ENCODE peak calls at places on chromosomes 4 and X, in eight cellular contexts. C is cardiac muscle cell, O is mesothelial cell of epicardium, Q is right lobe of liver, H is fibroblast of lung, F is astrocyte of the cerebellum, A is neural crest cell, S is brain microvascular endothelial cell. J is an unnamed sample.

GRCh38 chr4:30792616-30793015 is 72.4 kb downstream of the PCDH7 start:
- DNase-seq in C (no peak), O (no peak), Q (no peak), H (peak; percentile 70), F (no peak), A (no peak), S (no peak), J (no peak)

GRCh38 chr4:189785257-189785656 is 155.4 kb upstream of the FRG1 start:
- DNase-seq in C (no peak), O (no peak), Q (no peak), H (no peak), F (no peak), A (no peak), S (no peak), J (no peak)

GRCh38 chrX:21885568-21885967 is 29.8 kb downstream of the YY2 start:
- DNase-seq in C (peak; percentile 61), O (no peak), Q (no peak), H (peak; percentile 69), F (peak; percentile 5), A (no peak), S (peak; percentile 39), J (no peak)

GRCh38 chr4:186887211-186887785 is 163.6 kb upstream of the FAT1 start:
- DNase-seq in C (no peak), O (no peak), Q (no peak), H (peak; percentile 69), F (peak; percentile 20), A (no peak), S (no peak), J (no peak)

GRCh38 chrX:50432760-50433377 is 37.8 kb downstream of the DGKK start:
- DNase-seq in C (no peak), O (no peak), Q (no peak), H (no peak), F (no peak), A (no peak), S (no peak), J (no peak)

GRCh38 chr4:14719053-14719452 is 283.2 kb upstream of the CPEB2 start:
- DNase-seq in C (peak; percentile 10), O (no peak), Q (no peak), H (peak; percentile 75), F (peak; percentile 75), A (no peak), S (peak; percentile 72), J (no peak)

GRCh38 chr4:153922148-153922547 is 133.3 kb upstream of the SFRP2 start:
- DNase-seq in C (no peak), O (no peak), Q (no peak), H (no peak), F (no peak), A (no peak), S (no peak), J (no peak)

GRCh38 chr4:109462802-109463201 is 29.2 kb downstream of the SEC24B start:
- DNase-seq in C (no peak), O (no peak), Q (no peak), H (no peak), F (no peak), A (no peak), S (no peak), J (no peak)

GRCh38 chr4:48360285-48360965 is 19.1 kb downstream of the SLAIN2 start:
- DNase-seq in C (peak; percentile 28), O (no peak), Q (no peak), H (peak; percentile 92), F (peak; percentile 65), A (no peak), S (peak; percentile 85), J (no peak)

GRCh38 chrX:151359931-151360871 is 36.8 kb upstream of the VMA21 start:
- DNase-seq in C (peak; percentile 10), O (peak; percentile 47), Q (no peak), H (no peak), F (no peak), A (peak; percentile 43), S (no peak), J (no peak)

DNA sequence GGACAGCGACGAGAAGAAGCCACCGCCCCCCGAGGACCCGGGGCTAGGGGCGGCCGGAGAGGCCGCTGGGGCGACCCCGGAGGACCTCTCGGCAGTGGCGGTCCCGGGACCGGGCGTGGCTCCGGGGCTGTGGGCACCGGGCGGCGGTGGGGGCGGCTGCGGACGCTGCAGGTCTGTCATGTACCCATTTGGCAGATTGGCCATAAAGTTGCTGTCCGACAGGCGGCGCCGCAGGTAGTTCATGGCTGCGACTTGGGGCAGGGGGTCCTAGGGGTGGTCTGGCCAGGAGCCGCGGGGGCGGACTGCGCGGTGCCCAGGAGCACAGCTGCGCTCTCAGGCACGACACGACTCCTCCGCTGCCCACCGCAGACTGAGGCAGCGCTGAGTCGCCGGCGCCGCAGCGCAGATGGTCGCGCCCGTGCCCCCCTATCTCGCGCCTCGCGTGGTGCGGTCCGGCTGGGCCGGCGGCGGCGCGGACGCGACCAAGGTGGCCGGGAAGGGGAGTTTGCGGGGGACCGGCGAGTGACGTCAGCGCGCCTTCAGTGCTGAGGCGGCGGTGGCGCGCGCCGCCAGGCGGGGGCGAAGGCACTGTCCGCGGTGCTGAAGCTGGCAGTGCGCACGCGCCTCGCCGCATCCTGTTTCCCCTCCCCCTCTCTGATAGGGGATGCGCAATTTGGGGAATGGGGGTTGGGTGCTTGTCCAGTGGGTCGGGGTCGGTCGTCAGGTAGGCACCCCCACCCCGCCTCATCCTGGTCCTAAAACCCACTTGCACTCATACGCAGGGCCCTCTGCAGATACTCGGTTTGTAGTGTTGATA is at the start of gene SYN1:
- DNase-seq in C (peak; percentile 90), O (peak; percentile 87), Q (peak; percentile 80), H (peak; percentile 74), F (peak; percentile 41), A (peak; percentile 70), S (peak; percentile 40), J (peak; percentile 93)
- TF ChIP-seq CTCF in C (no peak), O (no peak), Q (peak; percentile 11), H (no peak), F (peak; percentile 3), A (no peak), S (no peak), J (peak; percentile 26)

GRCh38 chrX:108221481-108221880 is 129.9 kb downstream of the ATG4A start:
- DNase-seq in C (no peak), O (no peak), Q (no peak), H (no peak), F (no peak), A (no peak), S (no peak), J (no peak)

GRCh38 chrX:108225456-108225730 is 133.8 kb downstream of the ATG4A start:
- DNase-seq in C (no peak), O (no peak), Q (no peak), H (peak; percentile 62), F (peak; percentile 40), A (no peak), S (no peak), J (no peak)

GRCh38 chrX:108223606-108224005 is 132.0 kb downstream of the ATG4A start:
- DNase-seq in C (peak; percentile 56), O (no peak), Q (no peak), H (peak; percentile 1), F (no peak), A (no peak), S (no peak), J (no peak)

GRCh38 chrX:108224218-108224617 is 132.6 kb downstream of the ATG4A start:
- DNase-seq in C (no peak), O (no peak), Q (no peak), H (no peak), F (no peak), A (no peak), S (no peak), J (no peak)

GRCh38 chrX:108224727-108225455 is 133.3 kb downstream of the ATG4A start:
- DNase-seq in C (peak; percentile 52), O (peak; percentile 39), Q (no peak), H (peak; percentile 58), F (peak; percentile 68), A (peak; percentile 22), S (peak; percentile 8), J (no peak)
- TF ChIP-seq CTCF in C (peak; percentile 48), O (peak; percentile 61), Q (peak; percentile 57), H (peak; percentile 43), F (peak; percentile 51), A (peak; percentile 78), S (peak; percentile 59), J (peak; percentile 79)

GRCh38 chr4:8744083-8744805 is 127.4 kb downstream of the HMX1 start:
- DNase-seq in C (no peak), O (peak; percentile 36), Q (peak; percentile 29), H (no peak), F (no peak), A (no peak), S (no peak), J (peak; percentile 78)
- TF ChIP-seq CTCF in C (no peak), O (no peak), Q (no peak), H (no peak), F (no peak), A (no peak), S (no peak), J (no peak)

GRCh38 chr4:127809173-127809800 is 27.2 kb downstream of the HSPA4L start:
- DNase-seq in C (peak; percentile 35), O (no peak), Q (no peak), H (peak; percentile 10), F (no peak), A (no peak), S (no peak), J (no peak)
- TF ChIP-seq CTCF in C (peak; percentile 11), O (no peak), Q (no peak), H (peak; percentile 24), F (peak; percentile 34), A (no peak), S (peak; percentile 41), J (peak; percentile 43)

DNA sequence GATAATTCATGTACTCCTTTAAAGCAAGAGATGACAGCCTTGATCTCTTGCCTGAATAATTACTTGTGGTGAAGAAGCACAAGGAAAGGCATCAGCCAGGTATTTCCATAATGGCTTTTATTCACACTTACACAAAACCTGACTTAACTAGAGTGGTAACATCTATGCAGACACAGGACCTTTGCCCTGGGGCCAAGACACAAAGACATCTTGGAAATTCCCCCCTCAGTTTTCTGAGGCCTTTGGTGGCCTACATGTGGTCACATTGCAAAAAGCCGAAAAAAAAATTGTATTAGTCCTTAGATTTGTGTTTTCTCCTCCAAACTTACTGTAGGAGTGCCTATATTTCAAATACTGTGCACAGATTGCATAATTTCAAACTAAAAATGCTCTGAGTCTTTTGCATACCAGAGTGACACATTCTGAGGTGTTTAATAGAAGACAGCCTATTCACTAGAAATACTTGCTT is 172.4 kb downstream of the PDGFC start:
- DNase-seq in C (peak; percentile 71), O (no peak), Q (no peak), H (peak; percentile 57), F (no peak), A (no peak), S (no peak), J (no peak)
- TF ChIP-seq CTCF in C (no peak), O (no peak), Q (no peak), H (no peak), F (no peak), A (no peak), S (no peak), J (no peak)

GRCh38 chr4:56550642-56551041 is 45.1 kb downstream of the ARL9 start:
- DNase-seq in C (no peak), O (no peak), Q (no peak), H (no peak), F (no peak), A (no peak), S (no peak), J (no peak)

GRCh38 chr4:56544573-56545131 is 39.1 kb downstream of the ARL9 start:
- DNase-seq in C (peak; percentile 87), O (peak; percentile 97), Q (peak; percentile 89), H (peak; percentile 81), F (peak; percentile 62), A (peak; percentile 95), S (peak; percentile 71), J (peak; percentile 96)
- TF ChIP-seq CTCF in C (peak; percentile 100), O (peak; percentile 99), Q (peak; percentile 100), H (peak; percentile 98), F (peak; percentile 99), A (peak; percentile 99), S (peak; percentile 82), J (peak; percentile 100)

GRCh38 chr4:45370370-45370769 is 644.0 kb upstream of the GNPDA2 start:
- DNase-seq in C (no peak), O (no peak), Q (no peak), H (no peak), F (no peak), A (no peak), S (no peak), J (no peak)
- TF ChIP-seq CTCF in C (no peak), O (no peak), Q (no peak), H (no peak), F (no peak), A (no peak), S (no peak), J (no peak)